ENCODE peak calls at places on chromosomes 3 and 15, in six cellular contexts. F is fibroblast of lung, P is neural progenitor cell, T is K562, W is GM23338, J is transverse colon. S is an unnamed sample. For H3K4me1, the result is how much of the 10 kb centered on the place peaks cover.

GRCh38 chr3:94401466-94401865 is 338.6 kb downstream of the NSUN3 start:
- DNase-seq in T (no peak), F (no peak), P (no peak), J (no peak), W (no peak), S (no peak)

GRCh38 chr3:101779047-101779807 is at the start of gene NXPE3:
- DNase-seq in J (peak), W (peak), T (peak), F (peak), P (peak), S (peak)

GRCh38 chr15:89383635-89384604 is 49.3 kb upstream of the POLG start:
- DNase-seq in J (peak), F (peak), W (peak), P (no peak), T (peak), S (no peak)

GRCh38 chr3:168249048-168249538 is 153.4 kb upstream of the GOLIM4 start:
- DNase-seq in T (no peak), P (no peak), W (no peak), F (peak), J (no peak), S (no peak)

GRCh38 chr3:144085964-144086363 is 114.3 kb downstream of the DIPK2A start:
- DNase-seq in J (no peak), T (peak), P (no peak), W (no peak), F (peak), S (no peak)

GRCh38 chr3:190877925-190878324 is 15.4 kb upstream of the GMNC start:
- DNase-seq in T (peak), P (no peak), J (no peak), F (no peak), W (peak), S (no peak)

GRCh38 chr3:101865751-101866509 is 16.6 kb downstream of the NFKBIZ start:
- DNase-seq in J (no peak), F (no peak), P (no peak), W (peak), T (peak), S (peak)

GRCh38 chr3:10599444-10599843 is 94.1 kb upstream of the ATP2B2 start:
- DNase-seq in T (no peak), J (no peak), W (no peak), F (no peak), P (no peak), S (no peak)

GRCh38 chr3:28295819-28296364 is 52.6 kb upstream of the ZCWPW2 start:
- DNase-seq in T (no peak), W (no peak), F (peak), J (no peak), P (no peak), S (no peak)

GRCh38 chr3:54146383-54147239 is 24.3 kb downstream of the CACNA2D3 start:
- DNase-seq in P (peak), W (peak), F (no peak), J (peak), T (peak), S (peak)

GRCh38 chr3:71195492-71195891 is 388.0 kb downstream of the FOXP1 start:
- DNase-seq in F (peak), T (no peak), W (no peak), P (no peak), J (no peak), S (no peak)

GRCh38 chr3:64166584-64167155 is 58.6 kb downstream of the PRICKLE2 start:
- DNase-seq in J (no peak), W (peak), T (peak), P (peak), F (no peak), S (no peak)

GRCh38 chr3:41579861-41580260 is 380.6 kb downstream of the CTNNB1 start:
- DNase-seq in T (no peak), F (no peak), J (no peak), P (no peak), W (no peak), S (no peak)

GRCh38 chr15:98720036-98720435 is 71.7 kb downstream of the IGF1R start:
- DNase-seq in P (no peak), W (no peak), T (no peak), F (no peak), J (no peak), S (no peak)

GRCh38 chr15:67146875-67147381 is 81.5 kb downstream of the SMAD3 start:
- DNase-seq in J (peak), P (peak), W (peak), T (peak), F (peak), S (peak)

GRCh38 chr3:53044371-53045106 is 1.3 kb downstream of the SFMBT1 start:
- DNase-seq in T (peak), W (peak), P (no peak), F (peak), J (peak), S (peak)

GRCh38 chr3:115340586-115340985 is 193.5 kb upstream of the ZBTB20 start:
- DNase-seq in T (no peak), P (no peak), F (no peak), W (no peak), J (no peak), S (no peak)

GRCh38 chr15:62711691-62712454 is 330.7 kb upstream of the TPM1 start:
- DNase-seq in J (no peak), F (no peak), P (no peak), T (no peak), W (no peak), S (no peak)

GRCh38 chr3:23987376-23987775 is 42.3 kb downstream of the NR1D2 start:
- DNase-seq in W (no peak), J (no peak), T (no peak), P (no peak), F (no peak), S (no peak)

GRCh38 chr3:134255399-134255798 is 4.7 kb upstream of the RYK start:
- DNase-seq in P (no peak), T (no peak), F (no peak), J (no peak), W (no peak), S (no peak)

GRCh38 chr3:190533511-190534282 is 19.8 kb downstream of the IL1RAP start:
- DNase-seq in F (peak), T (no peak), J (peak), W (peak), P (no peak), S (peak)

GRCh38 chr3:111194048-111194447 is 122.4 kb downstream of the NECTIN3 start:
- DNase-seq in F (no peak), T (no peak), W (no peak), P (no peak), J (no peak), S (no peak)

GRCh38 chr15:59594493-59594942 is 17.1 kb upstream of the GCNT3 start:
- DNase-seq in J (peak), P (no peak), W (no peak), F (peak), T (no peak), S (peak)

GRCh38 chr15:64149424-64150235 is 1.9 kb upstream of the SNX22 start:
- DNase-seq in J (no peak), T (peak), F (no peak), W (peak), P (no peak), S (no peak)
- H3K27ac ChIP-seq in J (no peak), T (peak), F (no peak), W (no peak), P (no peak), S (no peak)

GRCh38 chr3:43328653-43329052 is 42.3 kb downstream of the SNRK start:
- DNase-seq in T (no peak), J (no peak), W (no peak), P (no peak), F (no peak), S (no peak)
- H3K4me1 ChIP-seq in T (under half), J (under half), W (under half), P (under half), F (under half), S (half or more)

GRCh38 chr15:69983696-69984265 is 113.9 kb downstream of the TLE3 start:
- DNase-seq in J (no peak), F (no peak), W (no peak), T (no peak), P (no peak), S (no peak)
- H3K4me3 ChIP-seq in J (no peak), F (no peak), W (no peak), T (no peak), P (no peak), S (no peak)

DNA sequence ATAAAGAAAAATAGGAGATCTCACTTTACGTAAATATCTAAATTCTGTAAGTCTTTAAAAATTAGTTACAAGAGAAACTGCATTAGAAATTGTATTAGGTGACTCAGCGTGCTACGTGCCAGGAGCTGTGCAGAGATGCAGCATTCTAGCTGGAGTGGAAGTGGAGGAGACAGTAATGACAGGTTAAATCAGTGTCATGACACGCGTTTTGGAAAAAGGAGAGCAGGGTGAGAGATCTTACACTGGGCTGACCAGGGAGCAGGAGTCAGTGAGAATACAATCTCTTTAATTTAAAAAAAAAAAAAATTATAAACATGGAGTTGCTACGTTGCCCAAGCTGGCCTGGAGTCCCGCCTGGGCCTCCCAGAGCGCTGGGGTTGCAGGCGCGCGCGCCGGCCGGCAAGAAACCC is 623 bp downstream of the TUBGCP5 start:
- DNase-seq in W (no peak), T (peak), J (peak), F (peak), P (no peak), S (no peak)
- H3K27ac ChIP-seq in W (no peak), T (peak), J (peak), F (peak), P (no peak), S (peak)

DNA sequence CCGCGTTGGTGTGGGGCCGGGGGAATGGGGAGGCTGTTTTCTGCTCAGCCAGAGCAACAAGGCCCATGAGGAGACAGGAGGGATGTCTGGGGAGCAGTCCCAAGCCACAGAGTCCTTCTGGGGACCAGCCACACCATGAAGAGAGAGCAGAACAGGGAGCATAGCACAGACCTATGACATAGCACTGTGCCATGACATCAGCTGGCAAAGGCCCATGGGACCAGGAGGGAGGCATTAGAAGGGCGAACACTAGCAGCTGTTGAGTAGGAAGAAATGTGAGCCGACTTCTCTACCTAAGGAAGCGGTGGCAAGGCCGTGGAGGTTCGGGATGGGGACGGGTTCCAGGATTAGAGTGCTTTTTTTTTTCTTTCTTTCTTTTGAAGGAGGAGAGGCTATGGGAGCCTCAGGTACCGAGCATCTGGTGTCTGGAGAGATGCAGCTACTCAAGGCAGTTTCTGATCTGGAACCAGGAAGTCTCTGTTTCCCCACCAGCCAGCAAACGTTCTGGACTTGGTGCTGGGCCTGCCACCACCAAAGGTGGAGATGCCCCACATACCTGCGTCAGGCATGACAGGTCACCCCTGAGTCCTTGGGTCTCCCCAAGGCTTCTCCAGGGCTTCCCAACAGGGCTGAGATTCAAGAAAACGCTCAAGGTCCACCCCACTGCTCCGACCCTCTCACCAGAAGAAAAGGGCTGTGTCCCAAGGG is 77.3 kb upstream of the CGNL1 start:
- DNase-seq in P (no peak), W (no peak), T (no peak), F (no peak), J (no peak), S (no peak)
- H3K4me1 ChIP-seq in P (under half), W (under half), T (under half), F (under half), J (under half), S (under half)

GRCh38 chr3:194984624-194985023 is 286.3 kb downstream of the XXYLT1 start:
- DNase-seq in F (no peak), W (no peak), J (peak), P (no peak), T (no peak), S (no peak)
- H3K4me3 ChIP-seq in F (peak), W (peak), J (peak), P (no peak), T (no peak), S (peak)

S was measured in upper lobe of left lung.